ENCODE peak calls at places on chromosomes 16 and 17, in four cellular contexts. One of them, this sample, is unnamed.

GRCh38 chr16:84815446-84815845 is 4.3 kb upstream of the CRISPLD2 start:
- DNase-seq in stimulated activated CD4-positive, alpha-beta T cell treated with anti-CD3 and anti-CD28 coated beads, Interleukin-1b, Interleukin-23, amount 100 ng/mL, for 1 hour: no peak
- DNase-seq in HS-5: no peak
- DNase-seq in T-helper 9 cell: no peak
- DNase-seq in this sample: no peak

GRCh38 chr16:72191551-72191950 is 19.6 kb upstream of the PMFBP1 start:
- DNase-seq in T-helper 9 cell: no peak
- DNase-seq in stimulated activated CD4-positive, alpha-beta T cell treated with anti-CD3 and anti-CD28 coated beads, Interleukin-1b, Interleukin-23, amount 100 ng/mL, for 1 hour: no peak
- DNase-seq in HS-5: no peak
- DNase-seq in this sample: no peak

GRCh38 chr16:57591086-57591869 is 37.2 kb upstream of the ADGRG1 start:
- DNase-seq in HS-5: peak; percentile 75
- DNase-seq in T-helper 9 cell: peak; percentile 52
- DNase-seq in stimulated activated CD4-positive, alpha-beta T cell treated with anti-CD3 and anti-CD28 coated beads, Interleukin-1b, Interleukin-23, amount 100 ng/mL, for 1 hour: peak; percentile 37
- DNase-seq in this sample: peak; percentile 87

GRCh38 chr17:4599505-4600281 is 15.4 kb downstream of the SMTNL2 start:
- DNase-seq in stimulated activated CD4-positive, alpha-beta T cell treated with anti-CD3 and anti-CD28 coated beads, Interleukin-1b, Interleukin-23, amount 100 ng/mL, for 1 hour: no peak
- DNase-seq in T-helper 9 cell: no peak
- DNase-seq in HS-5: no peak
- DNase-seq in this sample: peak; percentile 74

GRCh38 chr17:72176902-72177660 is 56.3 kb downstream of the SOX9 start:
- DNase-seq in HS-5: no peak
- DNase-seq in T-helper 9 cell: no peak
- DNase-seq in stimulated activated CD4-positive, alpha-beta T cell treated with anti-CD3 and anti-CD28 coated beads, Interleukin-1b, Interleukin-23, amount 100 ng/mL, for 1 hour: no peak
- DNase-seq in this sample: peak; percentile 35

GRCh38 chr17:73485130-73485529 is 159.1 kb downstream of the SDK2 start:
- DNase-seq in HS-5: no peak
- DNase-seq in stimulated activated CD4-positive, alpha-beta T cell treated with anti-CD3 and anti-CD28 coated beads, Interleukin-1b, Interleukin-23, amount 100 ng/mL, for 1 hour: no peak
- DNase-seq in T-helper 9 cell: no peak
- DNase-seq in this sample: peak; percentile 51

GRCh38 chr16:57412584-57412983 is 8.0 kb downstream of the CCL17 start:
- DNase-seq in T-helper 9 cell: no peak
- DNase-seq in stimulated activated CD4-positive, alpha-beta T cell treated with anti-CD3 and anti-CD28 coated beads, Interleukin-1b, Interleukin-23, amount 100 ng/mL, for 1 hour: no peak
- DNase-seq in HS-5: no peak
- DNase-seq in this sample: no peak

GRCh38 chr17:61201211-61201610 is 198.4 kb upstream of the TBX2 start:
- DNase-seq in stimulated activated CD4-positive, alpha-beta T cell treated with anti-CD3 and anti-CD28 coated beads, Interleukin-1b, Interleukin-23, amount 100 ng/mL, for 1 hour: no peak
- DNase-seq in T-helper 9 cell: no peak
- DNase-seq in HS-5: peak; percentile 93
- DNase-seq in this sample: no peak

GRCh38 chr16:26491962-26492361 is 574.8 kb upstream of the C16orf82 start:
- DNase-seq in HS-5: no peak
- DNase-seq in T-helper 9 cell: no peak
- DNase-seq in stimulated activated CD4-positive, alpha-beta T cell treated with anti-CD3 and anti-CD28 coated beads, Interleukin-1b, Interleukin-23, amount 100 ng/mL, for 1 hour: no peak
- DNase-seq in this sample: no peak

GRCh38 chr16:3073448-3073847 is 8.0 kb downstream of the IL32 start:
- DNase-seq in stimulated activated CD4-positive, alpha-beta T cell treated with anti-CD3 and anti-CD28 coated beads, Interleukin-1b, Interleukin-23, amount 100 ng/mL, for 1 hour: no peak
- DNase-seq in HS-5: no peak
- DNase-seq in T-helper 9 cell: no peak
- DNase-seq in this sample: no peak

GRCh38 chr17:83143817-83144231 is 64.4 kb downstream of the METRNL start:
- DNase-seq in HS-5: no peak
- DNase-seq in T-helper 9 cell: no peak
- DNase-seq in stimulated activated CD4-positive, alpha-beta T cell treated with anti-CD3 and anti-CD28 coated beads, Interleukin-1b, Interleukin-23, amount 100 ng/mL, for 1 hour: no peak
- DNase-seq in this sample: no peak

GRCh38 chr16:84532299-84532724 is 27.9 kb upstream of the MEAK7 start:
- DNase-seq in stimulated activated CD4-positive, alpha-beta T cell treated with anti-CD3 and anti-CD28 coated beads, Interleukin-1b, Interleukin-23, amount 100 ng/mL, for 1 hour: no peak
- DNase-seq in T-helper 9 cell: no peak
- DNase-seq in HS-5: peak; percentile 86
- DNase-seq in this sample: peak; percentile 90

GRCh38 chr17:35432176-35433074 is at the start of gene SLFN12:
- DNase-seq in stimulated activated CD4-positive, alpha-beta T cell treated with anti-CD3 and anti-CD28 coated beads, Interleukin-1b, Interleukin-23, amount 100 ng/mL, for 1 hour: no peak
- DNase-seq in HS-5: peak; percentile 83
- DNase-seq in T-helper 9 cell: peak; percentile 19
- DNase-seq in this sample: peak; percentile 94

GRCh38 chr16:55501549-55502322 is 7.1 kb upstream of the LPCAT2 start:
- DNase-seq in T-helper 9 cell: no peak
- DNase-seq in stimulated activated CD4-positive, alpha-beta T cell treated with anti-CD3 and anti-CD28 coated beads, Interleukin-1b, Interleukin-23, amount 100 ng/mL, for 1 hour: no peak
- DNase-seq in HS-5: no peak
- DNase-seq in this sample: peak; percentile 55

GRCh38 chr16:51134269-51134812 is 16.7 kb downstream of the SALL1 start:
- DNase-seq in HS-5: no peak
- DNase-seq in T-helper 9 cell: no peak
- DNase-seq in stimulated activated CD4-positive, alpha-beta T cell treated with anti-CD3 and anti-CD28 coated beads, Interleukin-1b, Interleukin-23, amount 100 ng/mL, for 1 hour: no peak
- DNase-seq in this sample: peak; percentile 69

This sample was measured in GM23338.